ENCODE peak calls at places on chromosomes 13 and 19, in eight cellular contexts. M is ELR; A is mesothelial cell of epicardium; Z is naive thymus-derived CD4-positive, alpha-beta T cell; D is glutamatergic neuron; U is activated naive CD8-positive, alpha-beta T cell treated with anti-CD3 and anti-CD28 coated beads, Interleukin-2, amount 10 ng/mL, durations not matched to agents 7 days and 5 days; Q is C1 segment of cervical spinal cord; O is NCI-H1092 treated with DMSO at 0.1 percent for 48 hours. X is an unnamed sample.

GRCh38 chr13:43180036-43180660 is 156.8 kb downstream of the DNAJC15 start:
- DNase-seq in D (no peak), U (no peak), O (no peak), Q (no peak), Z (no peak), M (no peak), A (no peak), X (no peak)

GRCh38 chr19:35773020-35773809 is 2.1 kb upstream of the ARHGAP33 start:
- DNase-seq in M (peak), Z (no peak), O (no peak), U (no peak), Q (no peak), D (no peak), A (no peak), X (no peak)

GRCh38 chr13:53191091-53191490 is 162.5 kb downstream of the OLFM4 start:
- DNase-seq in O (no peak), D (no peak), A (no peak), Q (no peak), Z (no peak), U (no peak), M (peak), X (no peak)

GRCh38 chr19:6271251-6271650 is 8.5 kb downstream of the MLLT1 start:
- DNase-seq in A (no peak), M (peak), D (no peak), O (no peak), Z (no peak), U (no peak), Q (no peak), X (no peak)

GRCh38 chr19:28495046-28495445 is 717.9 kb downstream of the UQCRFS1 start:
- DNase-seq in D (no peak), M (no peak), O (no peak), Q (no peak), Z (no peak), U (no peak), A (no peak), X (no peak)

GRCh38 chr19:52453324-52454094 is at the start of gene ZNF578:
- DNase-seq in A (no peak), O (peak), U (peak), Q (peak), Z (peak), D (peak), M (peak), X (no peak)

GRCh38 chr19:46381746-46382345 is 31.5 kb downstream of the CCDC8 start:
- DNase-seq in A (no peak), M (no peak), U (no peak), D (no peak), Q (no peak), O (no peak), Z (no peak), X (no peak)

GRCh38 chr13:90365130-90365529 is 982.4 kb upstream of the MIR17HG start:
- DNase-seq in O (no peak), A (no peak), U (no peak), D (no peak), Q (no peak), Z (no peak), M (peak), X (no peak)